ENCODE peak calls at places on chromosome 18, in ten cellular contexts. One of them, this sample, is unnamed.

GRCh38 chr18:63965716-63966330 is 4.1 kb upstream of the SERPINB8 start:
- DNase-seq in MCF 10A: no peak
- DNase-seq in amygdala: no peak
- DNase-seq in cardiac fibroblast: no peak
- DNase-seq in activated T-cell treated with anti-CD3 and anti-CD28 coated beads, Interleukin-2, amount 50 U/mL, for 72 hours: no peak
- DNase-seq in T-helper 1 cell: no peak
- DNase-seq in NCI-H774: no peak
- DNase-seq in activated CD4-positive, alpha-beta T cell treated with anti-CD3 and anti-CD28 coated beads, Interleukin-2, amount 50 U/mL, for 1 hour: no peak
- DNase-seq in psoas muscle: no peak
- DNase-seq in fibroblast of villous mesenchyme: no peak
- DNase-seq in this sample: no peak

GRCh38 chr18:42578781-42579180 is 536.7 kb downstream of the RIT2 start:
- DNase-seq in MCF 10A: peak
- DNase-seq in amygdala: no peak
- DNase-seq in cardiac fibroblast: peak
- DNase-seq in activated T-cell treated with anti-CD3 and anti-CD28 coated beads, Interleukin-2, amount 50 U/mL, for 72 hours: no peak
- DNase-seq in T-helper 1 cell: no peak
- DNase-seq in NCI-H774: no peak
- DNase-seq in activated CD4-positive, alpha-beta T cell treated with anti-CD3 and anti-CD28 coated beads, Interleukin-2, amount 50 U/mL, for 1 hour: no peak
- DNase-seq in psoas muscle: no peak
- DNase-seq in fibroblast of villous mesenchyme: peak
- DNase-seq in this sample: no peak

GRCh38 chr18:46289458-46289857 is 185.3 kb downstream of the HAUS1 start:
- DNase-seq in MCF 10A: no peak
- DNase-seq in amygdala: no peak
- DNase-seq in cardiac fibroblast: no peak
- DNase-seq in activated T-cell treated with anti-CD3 and anti-CD28 coated beads, Interleukin-2, amount 50 U/mL, for 72 hours: no peak
- DNase-seq in T-helper 1 cell: no peak
- DNase-seq in NCI-H774: no peak
- DNase-seq in activated CD4-positive, alpha-beta T cell treated with anti-CD3 and anti-CD28 coated beads, Interleukin-2, amount 50 U/mL, for 1 hour: no peak
- DNase-seq in psoas muscle: no peak
- DNase-seq in fibroblast of villous mesenchyme: no peak
- DNase-seq in this sample: no peak

GRCh38 chr18:23850215-23850614 is 161.0 kb downstream of the LAMA3 start:
- DNase-seq in MCF 10A: no peak
- DNase-seq in amygdala: no peak
- DNase-seq in cardiac fibroblast: no peak
- DNase-seq in activated T-cell treated with anti-CD3 and anti-CD28 coated beads, Interleukin-2, amount 50 U/mL, for 72 hours: no peak
- DNase-seq in T-helper 1 cell: no peak
- DNase-seq in NCI-H774: no peak
- DNase-seq in activated CD4-positive, alpha-beta T cell treated with anti-CD3 and anti-CD28 coated beads, Interleukin-2, amount 50 U/mL, for 1 hour: no peak
- DNase-seq in psoas muscle: no peak
- DNase-seq in fibroblast of villous mesenchyme: no peak
- DNase-seq in this sample: no peak

GRCh38 chr18:10062292-10062940 is 148.6 kb downstream of the VAPA start:
- DNase-seq in MCF 10A: no peak
- DNase-seq in amygdala: no peak
- DNase-seq in cardiac fibroblast: peak
- DNase-seq in activated T-cell treated with anti-CD3 and anti-CD28 coated beads, Interleukin-2, amount 50 U/mL, for 72 hours: no peak
- DNase-seq in T-helper 1 cell: no peak
- DNase-seq in NCI-H774: no peak
- DNase-seq in activated CD4-positive, alpha-beta T cell treated with anti-CD3 and anti-CD28 coated beads, Interleukin-2, amount 50 U/mL, for 1 hour: no peak
- DNase-seq in psoas muscle: no peak
- DNase-seq in fibroblast of villous mesenchyme: peak
- DNase-seq in this sample: no peak

GRCh38 chr18:45416168-45416567 is 199.1 kb upstream of the SLC14A2 start:
- DNase-seq in MCF 10A: no peak
- DNase-seq in amygdala: no peak
- DNase-seq in cardiac fibroblast: peak
- DNase-seq in activated T-cell treated with anti-CD3 and anti-CD28 coated beads, Interleukin-2, amount 50 U/mL, for 72 hours: no peak
- DNase-seq in T-helper 1 cell: no peak
- DNase-seq in NCI-H774: peak
- DNase-seq in activated CD4-positive, alpha-beta T cell treated with anti-CD3 and anti-CD28 coated beads, Interleukin-2, amount 50 U/mL, for 1 hour: no peak
- DNase-seq in psoas muscle: no peak
- DNase-seq in fibroblast of villous mesenchyme: peak
- DNase-seq in this sample: peak

GRCh38 chr18:57807336-57808117 is 4.4 kb upstream of the ATP8B1 start:
- DNase-seq in MCF 10A: no peak
- DNase-seq in amygdala: no peak
- DNase-seq in cardiac fibroblast: peak
- DNase-seq in activated T-cell treated with anti-CD3 and anti-CD28 coated beads, Interleukin-2, amount 50 U/mL, for 72 hours: no peak
- DNase-seq in T-helper 1 cell: no peak
- DNase-seq in NCI-H774: no peak
- DNase-seq in activated CD4-positive, alpha-beta T cell treated with anti-CD3 and anti-CD28 coated beads, Interleukin-2, amount 50 U/mL, for 1 hour: no peak
- DNase-seq in psoas muscle: no peak
- DNase-seq in fibroblast of villous mesenchyme: peak
- DNase-seq in this sample: no peak

GRCh38 chr18:48475635-48476549 is 62.9 kb upstream of the CTIF start:
- DNase-seq in MCF 10A: peak
- DNase-seq in amygdala: peak
- DNase-seq in cardiac fibroblast: peak
- DNase-seq in activated T-cell treated with anti-CD3 and anti-CD28 coated beads, Interleukin-2, amount 50 U/mL, for 72 hours: peak
- DNase-seq in T-helper 1 cell: no peak
- DNase-seq in NCI-H774: peak
- DNase-seq in activated CD4-positive, alpha-beta T cell treated with anti-CD3 and anti-CD28 coated beads, Interleukin-2, amount 50 U/mL, for 1 hour: no peak
- DNase-seq in psoas muscle: peak
- DNase-seq in fibroblast of villous mesenchyme: peak
- DNase-seq in this sample: peak

GRCh38 chr18:54296017-54296416 is 26.7 kb downstream of the POLI start:
- DNase-seq in MCF 10A: peak
- DNase-seq in amygdala: no peak
- DNase-seq in cardiac fibroblast: peak
- DNase-seq in activated T-cell treated with anti-CD3 and anti-CD28 coated beads, Interleukin-2, amount 50 U/mL, for 72 hours: no peak
- DNase-seq in T-helper 1 cell: no peak
- DNase-seq in NCI-H774: no peak
- DNase-seq in activated CD4-positive, alpha-beta T cell treated with anti-CD3 and anti-CD28 coated beads, Interleukin-2, amount 50 U/mL, for 1 hour: no peak
- DNase-seq in psoas muscle: no peak
- DNase-seq in fibroblast of villous mesenchyme: peak
- DNase-seq in this sample: no peak

GRCh38 chr18:44579028-44579692 is 101.5 kb upstream of the SETBP1 start:
- DNase-seq in MCF 10A: peak
- DNase-seq in amygdala: no peak
- DNase-seq in cardiac fibroblast: peak
- DNase-seq in activated T-cell treated with anti-CD3 and anti-CD28 coated beads, Interleukin-2, amount 50 U/mL, for 72 hours: no peak
- DNase-seq in T-helper 1 cell: no peak
- DNase-seq in NCI-H774: no peak
- DNase-seq in activated CD4-positive, alpha-beta T cell treated with anti-CD3 and anti-CD28 coated beads, Interleukin-2, amount 50 U/mL, for 1 hour: no peak
- DNase-seq in psoas muscle: no peak
- DNase-seq in fibroblast of villous mesenchyme: peak
- DNase-seq in this sample: no peak

GRCh38 chr18:12911025-12911927 is 27.2 kb upstream of the PTPN2 start:
- DNase-seq in MCF 10A: no peak
- DNase-seq in amygdala: no peak
- DNase-seq in cardiac fibroblast: peak
- DNase-seq in activated T-cell treated with anti-CD3 and anti-CD28 coated beads, Interleukin-2, amount 50 U/mL, for 72 hours: peak
- DNase-seq in T-helper 1 cell: peak
- DNase-seq in NCI-H774: no peak
- DNase-seq in activated CD4-positive, alpha-beta T cell treated with anti-CD3 and anti-CD28 coated beads, Interleukin-2, amount 50 U/mL, for 1 hour: peak
- DNase-seq in psoas muscle: peak
- DNase-seq in fibroblast of villous mesenchyme: no peak
- DNase-seq in this sample: peak

GRCh38 chr18:11946756-11947155 is 34.6 kb upstream of the IMPA2 start:
- DNase-seq in MCF 10A: peak
- DNase-seq in amygdala: no peak
- DNase-seq in cardiac fibroblast: peak
- DNase-seq in activated T-cell treated with anti-CD3 and anti-CD28 coated beads, Interleukin-2, amount 50 U/mL, for 72 hours: no peak
- DNase-seq in T-helper 1 cell: no peak
- DNase-seq in NCI-H774: no peak
- DNase-seq in activated CD4-positive, alpha-beta T cell treated with anti-CD3 and anti-CD28 coated beads, Interleukin-2, amount 50 U/mL, for 1 hour: no peak
- DNase-seq in psoas muscle: peak
- DNase-seq in fibroblast of villous mesenchyme: peak
- DNase-seq in this sample: peak

GRCh38 chr18:59787998-59788875 is 91.0 kb upstream of the CCBE1 start:
- DNase-seq in MCF 10A: peak
- DNase-seq in amygdala: no peak
- DNase-seq in cardiac fibroblast: peak
- DNase-seq in activated T-cell treated with anti-CD3 and anti-CD28 coated beads, Interleukin-2, amount 50 U/mL, for 72 hours: no peak
- DNase-seq in T-helper 1 cell: no peak
- DNase-seq in NCI-H774: no peak
- DNase-seq in activated CD4-positive, alpha-beta T cell treated with anti-CD3 and anti-CD28 coated beads, Interleukin-2, amount 50 U/mL, for 1 hour: no peak
- DNase-seq in psoas muscle: no peak
- DNase-seq in fibroblast of villous mesenchyme: peak
- DNase-seq in this sample: peak

GRCh38 chr18:524496-524895 is 24.0 kb upstream of the COLEC12 start:
- DNase-seq in MCF 10A: no peak
- DNase-seq in amygdala: no peak
- DNase-seq in cardiac fibroblast: peak
- DNase-seq in activated T-cell treated with anti-CD3 and anti-CD28 coated beads, Interleukin-2, amount 50 U/mL, for 72 hours: no peak
- DNase-seq in T-helper 1 cell: no peak
- DNase-seq in NCI-H774: no peak
- DNase-seq in activated CD4-positive, alpha-beta T cell treated with anti-CD3 and anti-CD28 coated beads, Interleukin-2, amount 50 U/mL, for 1 hour: no peak
- DNase-seq in psoas muscle: no peak
- DNase-seq in fibroblast of villous mesenchyme: peak
- DNase-seq in this sample: peak

GRCh38 chr18:79332601-79333000 is 63.1 kb upstream of the NFATC1 start:
- DNase-seq in MCF 10A: no peak
- DNase-seq in amygdala: no peak
- DNase-seq in cardiac fibroblast: no peak
- DNase-seq in activated T-cell treated with anti-CD3 and anti-CD28 coated beads, Interleukin-2, amount 50 U/mL, for 72 hours: no peak
- DNase-seq in T-helper 1 cell: no peak
- DNase-seq in NCI-H774: no peak
- DNase-seq in activated CD4-positive, alpha-beta T cell treated with anti-CD3 and anti-CD28 coated beads, Interleukin-2, amount 50 U/mL, for 1 hour: no peak
- DNase-seq in psoas muscle: no peak
- DNase-seq in fibroblast of villous mesenchyme: no peak
- DNase-seq in this sample: no peak

GRCh38 chr18:42087195-42087594 is 132.2 kb downstream of the PIK3C3 start:
- DNase-seq in MCF 10A: no peak
- DNase-seq in amygdala: no peak
- DNase-seq in cardiac fibroblast: no peak
- DNase-seq in activated T-cell treated with anti-CD3 and anti-CD28 coated beads, Interleukin-2, amount 50 U/mL, for 72 hours: no peak
- DNase-seq in T-helper 1 cell: no peak
- DNase-seq in NCI-H774: no peak
- DNase-seq in activated CD4-positive, alpha-beta T cell treated with anti-CD3 and anti-CD28 coated beads, Interleukin-2, amount 50 U/mL, for 1 hour: no peak
- DNase-seq in psoas muscle: no peak
- DNase-seq in fibroblast of villous mesenchyme: no peak
- DNase-seq in this sample: no peak

GRCh38 chr18:80179857-80180558 is 67.3 kb downstream of the PARD6G start:
- DNase-seq in MCF 10A: peak
- DNase-seq in amygdala: no peak
- DNase-seq in cardiac fibroblast: no peak
- DNase-seq in activated T-cell treated with anti-CD3 and anti-CD28 coated beads, Interleukin-2, amount 50 U/mL, for 72 hours: no peak
- DNase-seq in T-helper 1 cell: no peak
- DNase-seq in NCI-H774: no peak
- DNase-seq in activated CD4-positive, alpha-beta T cell treated with anti-CD3 and anti-CD28 coated beads, Interleukin-2, amount 50 U/mL, for 1 hour: no peak
- DNase-seq in psoas muscle: no peak
- DNase-seq in fibroblast of villous mesenchyme: no peak
- DNase-seq in this sample: no peak

GRCh38 chr18:31065036-31065773 is 22.7 kb upstream of the DSC3 start:
- DNase-seq in MCF 10A: no peak
- DNase-seq in amygdala: no peak
- DNase-seq in cardiac fibroblast: no peak
- DNase-seq in activated T-cell treated with anti-CD3 and anti-CD28 coated beads, Interleukin-2, amount 50 U/mL, for 72 hours: no peak
- DNase-seq in T-helper 1 cell: no peak
- DNase-seq in NCI-H774: no peak
- DNase-seq in activated CD4-positive, alpha-beta T cell treated with anti-CD3 and anti-CD28 coated beads, Interleukin-2, amount 50 U/mL, for 1 hour: no peak
- DNase-seq in psoas muscle: no peak
- DNase-seq in fibroblast of villous mesenchyme: no peak
- DNase-seq in this sample: no peak

GRCh38 chr18:73479472-73479871 is 611.7 kb upstream of the NETO1 start:
- DNase-seq in MCF 10A: peak
- DNase-seq in amygdala: no peak
- DNase-seq in cardiac fibroblast: peak
- DNase-seq in activated T-cell treated with anti-CD3 and anti-CD28 coated beads, Interleukin-2, amount 50 U/mL, for 72 hours: no peak
- DNase-seq in T-helper 1 cell: no peak
- DNase-seq in NCI-H774: no peak
- DNase-seq in activated CD4-positive, alpha-beta T cell treated with anti-CD3 and anti-CD28 coated beads, Interleukin-2, amount 50 U/mL, for 1 hour: no peak
- DNase-seq in psoas muscle: no peak
- DNase-seq in fibroblast of villous mesenchyme: no peak
- DNase-seq in this sample: no peak

GRCh38 chr18:58645398-58645797 is 16.5 kb upstream of the ALPK2 start:
- DNase-seq in MCF 10A: no peak
- DNase-seq in amygdala: no peak
- DNase-seq in cardiac fibroblast: peak
- DNase-seq in activated T-cell treated with anti-CD3 and anti-CD28 coated beads, Interleukin-2, amount 50 U/mL, for 72 hours: no peak
- DNase-seq in T-helper 1 cell: no peak
- DNase-seq in NCI-H774: no peak
- DNase-seq in activated CD4-positive, alpha-beta T cell treated with anti-CD3 and anti-CD28 coated beads, Interleukin-2, amount 50 U/mL, for 1 hour: no peak
- DNase-seq in psoas muscle: no peak
- DNase-seq in fibroblast of villous mesenchyme: peak
- DNase-seq in this sample: no peak

GRCh38 chr18:10128906-10129305 is 215.1 kb downstream of the VAPA start:
- DNase-seq in MCF 10A: no peak
- DNase-seq in amygdala: no peak
- DNase-seq in cardiac fibroblast: no peak
- DNase-seq in activated T-cell treated with anti-CD3 and anti-CD28 coated beads, Interleukin-2, amount 50 U/mL, for 72 hours: no peak
- DNase-seq in T-helper 1 cell: no peak
- DNase-seq in NCI-H774: no peak
- DNase-seq in activated CD4-positive, alpha-beta T cell treated with anti-CD3 and anti-CD28 coated beads, Interleukin-2, amount 50 U/mL, for 1 hour: no peak
- DNase-seq in psoas muscle: no peak
- DNase-seq in fibroblast of villous mesenchyme: no peak
- DNase-seq in this sample: no peak

GRCh38 chr18:50878345-50879301 is at the start of gene ME2:
- DNase-seq in MCF 10A: peak
- DNase-seq in amygdala: peak
- DNase-seq in cardiac fibroblast: peak
- DNase-seq in activated T-cell treated with anti-CD3 and anti-CD28 coated beads, Interleukin-2, amount 50 U/mL, for 72 hours: peak
- DNase-seq in T-helper 1 cell: peak
- DNase-seq in NCI-H774: peak
- DNase-seq in activated CD4-positive, alpha-beta T cell treated with anti-CD3 and anti-CD28 coated beads, Interleukin-2, amount 50 U/mL, for 1 hour: peak
- DNase-seq in psoas muscle: peak
- DNase-seq in fibroblast of villous mesenchyme: peak
- DNase-seq in this sample: peak

GRCh38 chr18:25005602-25006375 is 346.2 kb downstream of the ZNF521 start:
- DNase-seq in MCF 10A: no peak
- DNase-seq in amygdala: no peak
- DNase-seq in cardiac fibroblast: peak
- DNase-seq in activated T-cell treated with anti-CD3 and anti-CD28 coated beads, Interleukin-2, amount 50 U/mL, for 72 hours: no peak
- DNase-seq in T-helper 1 cell: no peak
- DNase-seq in NCI-H774: no peak
- DNase-seq in activated CD4-positive, alpha-beta T cell treated with anti-CD3 and anti-CD28 coated beads, Interleukin-2, amount 50 U/mL, for 1 hour: no peak
- DNase-seq in psoas muscle: no peak
- DNase-seq in fibroblast of villous mesenchyme: peak
- DNase-seq in this sample: no peak

GRCh38 chr18:13809521-13810252 is 14.3 kb upstream of the MC5R start:
- DNase-seq in MCF 10A: no peak
- DNase-seq in amygdala: no peak
- DNase-seq in cardiac fibroblast: no peak
- DNase-seq in activated T-cell treated with anti-CD3 and anti-CD28 coated beads, Interleukin-2, amount 50 U/mL, for 72 hours: no peak
- DNase-seq in T-helper 1 cell: no peak
- DNase-seq in NCI-H774: no peak
- DNase-seq in activated CD4-positive, alpha-beta T cell treated with anti-CD3 and anti-CD28 coated beads, Interleukin-2, amount 50 U/mL, for 1 hour: no peak
- DNase-seq in psoas muscle: no peak
- DNase-seq in fibroblast of villous mesenchyme: no peak
- DNase-seq in this sample: no peak

GRCh38 chr18:43380098-43380672 is 102.9 kb upstream of the SYT4 start:
- DNase-seq in MCF 10A: no peak
- DNase-seq in amygdala: no peak
- DNase-seq in cardiac fibroblast: peak
- DNase-seq in activated T-cell treated with anti-CD3 and anti-CD28 coated beads, Interleukin-2, amount 50 U/mL, for 72 hours: no peak
- DNase-seq in T-helper 1 cell: no peak
- DNase-seq in NCI-H774: no peak
- DNase-seq in activated CD4-positive, alpha-beta T cell treated with anti-CD3 and anti-CD28 coated beads, Interleukin-2, amount 50 U/mL, for 1 hour: no peak
- DNase-seq in psoas muscle: no peak
- DNase-seq in fibroblast of villous mesenchyme: no peak
- DNase-seq in this sample: no peak

GRCh38 chr18:47100214-47100831 is 50.0 kb downstream of the HDHD2 start:
- DNase-seq in MCF 10A: peak
- DNase-seq in amygdala: peak
- DNase-seq in cardiac fibroblast: peak
- DNase-seq in activated T-cell treated with anti-CD3 and anti-CD28 coated beads, Interleukin-2, amount 50 U/mL, for 72 hours: peak
- DNase-seq in T-helper 1 cell: peak
- DNase-seq in NCI-H774: peak
- DNase-seq in activated CD4-positive, alpha-beta T cell treated with anti-CD3 and anti-CD28 coated beads, Interleukin-2, amount 50 U/mL, for 1 hour: peak
- DNase-seq in psoas muscle: no peak
- DNase-seq in fibroblast of villous mesenchyme: peak
- DNase-seq in this sample: peak

GRCh38 chr18:57837917-57838548 is 34.9 kb upstream of the ATP8B1 start:
- DNase-seq in MCF 10A: no peak
- DNase-seq in amygdala: no peak
- DNase-seq in cardiac fibroblast: peak
- DNase-seq in activated T-cell treated with anti-CD3 and anti-CD28 coated beads, Interleukin-2, amount 50 U/mL, for 72 hours: peak
- DNase-seq in T-helper 1 cell: no peak
- DNase-seq in NCI-H774: no peak
- DNase-seq in activated CD4-positive, alpha-beta T cell treated with anti-CD3 and anti-CD28 coated beads, Interleukin-2, amount 50 U/mL, for 1 hour: no peak
- DNase-seq in psoas muscle: no peak
- DNase-seq in fibroblast of villous mesenchyme: no peak
- DNase-seq in this sample: no peak

GRCh38 chr18:26546170-26546874 is 2.0 kb downstream of the KCTD1 start:
- DNase-seq in MCF 10A: peak
- DNase-seq in amygdala: no peak
- DNase-seq in cardiac fibroblast: no peak
- DNase-seq in activated T-cell treated with anti-CD3 and anti-CD28 coated beads, Interleukin-2, amount 50 U/mL, for 72 hours: no peak
- DNase-seq in T-helper 1 cell: no peak
- DNase-seq in NCI-H774: no peak
- DNase-seq in activated CD4-positive, alpha-beta T cell treated with anti-CD3 and anti-CD28 coated beads, Interleukin-2, amount 50 U/mL, for 1 hour: no peak
- DNase-seq in psoas muscle: no peak
- DNase-seq in fibroblast of villous mesenchyme: no peak
- DNase-seq in this sample: no peak